ENCODE peak calls at places on chromosomes 12 and 14, in seven cellular contexts. R is brain microvascular endothelial cell, V is A673, C is bronchial epithelial cell, K is OCI-LY7, I is IMR-90, U is uterus. B is an unnamed sample.

GRCh38 chr12:70045036-70045435 is 198.2 kb upstream of the CNOT2 start:
- DNase-seq in R (peak), K (no peak), C (peak), I (peak), V (no peak), U (no peak), B (peak)

GRCh38 chr12:45415393-45415817 is 199.5 kb downstream of the ANO6 start:
- DNase-seq in V (peak), U (peak), I (peak), K (no peak), C (peak), R (peak), B (peak)

GRCh38 chr14:40115583-40115982 is 683.4 kb upstream of the FBXO33 start:
- DNase-seq in U (no peak), K (no peak), C (no peak), R (no peak), V (no peak), I (no peak), B (no peak)

GRCh38 chr12:23063206-23063605 is 438.2 kb downstream of the ETNK1 start:
- DNase-seq in I (no peak), R (no peak), V (no peak), U (no peak), C (no peak), K (no peak), B (no peak)

GRCh38 chr12:3325736-3326135 is 165.3 kb upstream of the PRMT8 start:
- DNase-seq in I (no peak), C (no peak), U (no peak), K (no peak), R (no peak), V (no peak), B (no peak)

GRCh38 chr14:85622106-85622505 is 92.2 kb downstream of the FLRT2 start:
- DNase-seq in I (no peak), R (no peak), U (no peak), C (peak), V (no peak), K (no peak), B (no peak)

GRCh38 chr14:95431199-95432145 is 85.0 kb downstream of the SYNE3 start:
- DNase-seq in C (peak), I (peak), K (peak), R (peak), V (peak), U (no peak), B (peak)

GRCh38 chr14:98899441-98899840 is 372.6 kb downstream of the BCL11B start:
- DNase-seq in R (no peak), V (no peak), I (no peak), C (no peak), U (no peak), K (no peak), B (no peak)

GRCh38 chr14:93173943-93174395 is 10.7 kb downstream of the MOAP1 start:
- DNase-seq in U (no peak), I (peak), R (peak), V (peak), K (no peak), C (peak), B (peak)

GRCh38 chr14:104283197-104284106 is 145.1 kb downstream of the KIF26A start:
- DNase-seq in I (no peak), K (no peak), V (no peak), R (no peak), U (no peak), C (no peak), B (no peak)

GRCh38 chr14:37622231-37622923 is 26.9 kb downstream of the TTC6 start:
- DNase-seq in C (no peak), I (no peak), V (no peak), U (no peak), R (peak), K (no peak), B (peak)

GRCh38 chr12:123034022-123034541 is 53.6 kb downstream of the ARL6IP4 start:
- DNase-seq in R (no peak), K (no peak), U (no peak), V (no peak), C (no peak), I (no peak), B (no peak)

GRCh38 chr12:104741072-104741471 is 217.0 kb downstream of the SLC41A2 start:
- DNase-seq in R (no peak), K (no peak), V (no peak), I (no peak), U (no peak), C (no peak), B (no peak)

GRCh38 chr12:78392918-78393317 is 471.7 kb upstream of the SYT1 start:
- DNase-seq in K (peak), R (peak), C (no peak), V (peak), I (peak), U (no peak), B (peak)

GRCh38 chr12:69471667-69472385 is 1.6 kb downstream of the FRS2 start:
- DNase-seq in I (peak), U (no peak), K (no peak), R (no peak), C (no peak), V (no peak), B (no peak)

GRCh38 chr12:90922068-90922743 is 32.8 kb downstream of the CCER1 start:
- DNase-seq in I (peak), U (no peak), C (peak), V (no peak), R (no peak), K (no peak), B (peak)

GRCh38 chr12:112979281-112979680 is 962 bp downstream of the OAS2 start:
- DNase-seq in K (peak), V (no peak), R (no peak), U (no peak), I (no peak), C (peak), B (no peak)

GRCh38 chr12:106747973-106748436 is 26.5 kb upstream of the RIC8B start:
- DNase-seq in R (no peak), V (no peak), U (no peak), K (no peak), I (no peak), C (no peak), B (no peak)

GRCh38 chr14:65824285-65824977 is 411.9 kb downstream of the FUT8 start:
- DNase-seq in C (peak), K (peak), V (peak), I (peak), R (peak), U (peak), B (peak)

GRCh38 chr12:26789731-26790644 is 43.0 kb downstream of the ITPR2 start:
- DNase-seq in V (no peak), K (no peak), U (no peak), I (peak), R (peak), C (peak), B (peak)

GRCh38 chr14:96182546-96182945 is 22.1 kb upstream of the BDKRB2 start:
- DNase-seq in R (no peak), K (no peak), C (no peak), U (no peak), I (no peak), V (no peak), B (no peak)

GRCh38 chr12:57632898-57633825 is at the start of gene B4GALNT1:
- DNase-seq in R (no peak), V (peak), K (peak), I (peak), C (peak), U (peak), B (peak)

GRCh38 chr12:106001819-106002218 is 136.9 kb downstream of the NUAK1 start:
- DNase-seq in I (no peak), K (no peak), C (peak), R (no peak), U (no peak), V (no peak), B (no peak)

GRCh38 chr14:59585891-59586554 is 9.4 kb upstream of the CCDC175 start:
- DNase-seq in I (peak), C (peak), V (peak), K (no peak), R (peak), U (no peak), B (peak)

GRCh38 chr14:96587823-96588385 is 85.7 kb downstream of the PAPOLA start:
- DNase-seq in R (no peak), K (no peak), C (no peak), U (no peak), I (no peak), V (no peak), B (no peak)

GRCh38 chr14:90354551-90355298 is 23.0 kb upstream of the NRDE2 start:
- DNase-seq in C (no peak), R (no peak), K (no peak), U (no peak), V (no peak), I (no peak), B (peak)

GRCh38 chr12:53298154-53298553 is 1.3 kb upstream of the MYG1 start:
- DNase-seq in R (peak), K (no peak), V (no peak), I (peak), U (no peak), C (peak), B (peak)

GRCh38 chr12:75721231-75721641 is 209.8 kb upstream of the KRR1 start:
- DNase-seq in K (no peak), C (no peak), U (no peak), I (peak), R (no peak), V (peak), B (no peak)

DNA sequence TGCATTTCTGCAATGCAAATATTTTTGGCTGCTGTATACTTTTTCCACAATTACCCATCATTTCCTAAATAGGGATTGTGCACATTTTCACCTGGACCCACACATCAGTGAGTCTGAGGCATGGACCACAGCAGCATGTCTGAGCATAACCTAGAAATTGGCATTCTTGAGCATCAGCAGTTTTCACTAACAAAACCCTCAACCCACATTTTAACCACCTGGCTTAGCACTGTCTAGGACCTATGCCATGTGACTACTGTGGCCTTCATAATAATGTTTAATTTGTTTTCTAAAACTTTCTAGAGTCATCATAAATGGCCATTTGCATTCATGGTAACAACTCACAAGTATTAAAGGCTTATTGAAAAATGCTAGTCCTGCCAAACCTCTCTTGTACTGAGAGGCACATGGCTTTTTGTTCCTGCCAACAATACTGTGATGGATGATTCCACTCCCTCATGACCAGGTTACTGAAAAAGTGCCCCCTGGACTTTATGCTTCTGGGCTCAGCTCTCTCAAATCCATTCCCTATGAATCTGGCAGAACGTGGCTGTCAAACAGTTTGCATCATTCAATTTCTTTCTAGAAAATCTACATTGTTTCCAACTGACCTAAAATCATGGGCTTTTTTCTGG is 240.0 kb downstream of the MDGA2 start:
- DNase-seq in V (no peak), R (no peak), I (no peak), U (no peak), C (no peak), K (no peak), B (no peak)
- TF ChIP-seq CTCF in V (no peak), R (no peak), I (no peak), U (no peak), C (no peak), K (no peak), B (no peak)

DNA sequence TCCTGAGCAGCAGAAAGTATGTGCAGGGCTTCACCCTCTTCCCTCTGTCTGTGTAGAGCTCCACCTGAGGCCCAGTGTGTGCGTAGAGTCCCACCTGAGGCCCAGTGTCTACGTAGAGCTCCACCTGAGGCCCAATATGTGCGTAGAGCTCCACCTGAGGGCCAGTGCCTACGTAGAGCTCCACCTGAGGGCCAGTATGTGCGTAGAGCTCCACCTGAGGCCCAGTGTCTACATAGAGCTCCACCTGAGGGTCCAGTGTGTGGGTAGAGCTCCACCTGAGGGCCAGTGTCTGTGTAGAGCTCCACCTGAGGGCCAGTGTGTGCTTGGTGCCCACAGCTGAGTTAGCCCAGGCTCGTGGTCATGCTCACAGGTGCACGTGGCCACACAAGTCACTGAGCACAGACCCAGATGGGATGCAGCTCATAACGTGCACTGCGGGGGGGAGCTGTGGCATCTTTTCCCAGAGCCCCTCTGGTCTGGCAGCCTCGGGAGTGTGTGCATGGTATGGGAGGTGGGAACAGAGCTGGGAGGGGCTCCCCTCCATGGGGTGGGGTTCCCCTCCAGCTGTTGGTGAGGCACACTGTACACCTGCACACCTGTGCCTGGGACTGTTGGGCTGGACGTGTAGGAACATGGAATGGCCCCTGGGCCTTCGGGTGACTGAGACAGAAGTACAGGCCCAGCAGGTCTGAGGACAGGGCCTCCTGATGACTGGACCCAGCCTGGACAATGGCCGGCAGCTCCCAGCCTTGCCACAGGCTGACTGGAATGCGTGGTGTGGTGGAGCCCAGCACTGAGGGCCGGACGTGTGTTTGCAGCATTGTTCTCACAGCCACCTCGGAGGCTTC is 20.1 kb downstream of the PACS2 start:
- DNase-seq in K (no peak), V (no peak), R (no peak), C (no peak), U (no peak), I (no peak), B (no peak)
- H3K4me3 ChIP-seq in K (no peak), V (no peak), R (no peak), C (no peak), U (no peak), I (no peak), B (no peak)

DNA sequence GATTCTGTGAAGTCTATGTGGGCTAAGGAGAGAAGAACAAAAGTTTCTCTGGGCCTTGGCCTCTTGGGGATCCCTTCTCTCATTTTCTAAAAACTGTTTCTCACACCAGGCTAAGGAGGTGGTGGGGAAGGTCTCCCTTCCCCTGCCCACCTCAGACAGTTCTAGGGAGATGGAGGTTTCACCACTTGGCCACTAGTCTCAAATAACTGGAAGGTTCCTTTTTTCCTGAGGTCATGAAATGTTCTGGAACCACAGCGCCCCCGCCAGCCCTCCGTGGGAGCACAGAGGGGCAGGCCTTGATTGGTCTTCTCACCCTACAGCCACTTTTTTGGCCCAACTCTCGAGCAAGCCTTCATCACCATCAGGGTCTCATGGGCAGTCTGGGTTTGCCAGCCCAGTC is 12.6 kb downstream of the C12orf43 start:
- DNase-seq in U (no peak), C (no peak), V (no peak), R (no peak), K (no peak), I (no peak), B (no peak)
- TF ChIP-seq CTCF in U (no peak), C (no peak), V (peak), R (peak), K (peak), I (peak), B (no peak)

DNA sequence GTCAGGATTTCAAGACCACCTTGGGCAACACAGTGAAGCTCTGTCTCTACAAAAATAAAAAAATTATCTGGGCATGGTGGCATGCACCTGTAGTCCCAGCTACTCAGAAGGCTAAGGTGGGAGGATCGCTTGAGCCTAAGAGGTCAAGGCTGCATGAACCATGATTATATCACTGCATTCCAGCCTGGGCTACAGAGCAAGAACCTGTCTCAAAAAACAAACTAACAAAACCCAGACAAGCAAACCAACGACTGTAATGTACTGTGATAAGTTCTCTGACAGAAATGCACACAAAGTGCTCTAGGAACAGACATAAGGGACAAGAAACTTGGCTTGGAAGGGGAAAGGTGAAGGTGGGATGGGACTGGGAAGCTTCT is 22.4 kb downstream of the ENTPD5 start:
- DNase-seq in K (no peak), V (no peak), I (no peak), U (no peak), R (no peak), C (no peak), B (no peak)
- H3K4me3 ChIP-seq in K (no peak), V (no peak), I (no peak), U (no peak), R (no peak), C (no peak), B (no peak)

GRCh38 chr14:55706893-55707292 is 126.9 kb downstream of the KTN1 start:
- DNase-seq in C (peak), I (peak), R (no peak), U (no peak), K (no peak), V (no peak), B (peak)

GRCh38 chr14:55706341-55706684 is 126.3 kb downstream of the KTN1 start:
- DNase-seq in R (no peak), K (no peak), I (no peak), U (no peak), C (no peak), V (no peak), B (no peak)

GRCh38 chr14:55704654-55705053 is 124.6 kb downstream of the KTN1 start:
- DNase-seq in C (no peak), U (no peak), V (no peak), R (no peak), K (no peak), I (no peak), B (no peak)

GRCh38 chr14:55705651-55706340 is 125.8 kb downstream of the KTN1 start:
- DNase-seq in K (no peak), V (no peak), C (peak), R (no peak), I (no peak), U (no peak), B (no peak)

GRCh38 chr14:55707365-55707804 is 127.4 kb downstream of the KTN1 start:
- DNase-seq in C (peak), V (peak), U (no peak), K (peak), I (peak), R (peak), B (peak)
- TF ChIP-seq CTCF in C (peak), V (peak), U (peak), K (peak), I (peak), R (peak), B (peak)

GRCh38 chr14:68931474-68932051 is 47.5 kb downstream of the ACTN1 start:
- DNase-seq in C (no peak), U (no peak), R (no peak), K (no peak), I (no peak), V (no peak), B (no peak)

GRCh38 chr14:68927956-68928675 is 51.0 kb downstream of the ACTN1 start:
- DNase-seq in C (no peak), R (no peak), U (no peak), I (no peak), K (no peak), V (no peak), B (no peak)

GRCh38 chr14:68928770-68929550 is 50.1 kb downstream of the ACTN1 start:
- DNase-seq in K (no peak), I (no peak), V (no peak), U (no peak), C (no peak), R (no peak), B (no peak)

GRCh38 chr14:68931063-68931462 is 48.0 kb downstream of the ACTN1 start:
- DNase-seq in I (no peak), U (no peak), K (no peak), R (no peak), C (no peak), V (no peak), B (no peak)

GRCh38 chr14:68929623-68930307 is 49.3 kb downstream of the ACTN1 start:
- DNase-seq in K (no peak), I (no peak), V (no peak), C (no peak), U (no peak), R (no peak), B (no peak)
- H3K4me3 ChIP-seq in K (no peak), I (no peak), V (no peak), C (no peak), U (no peak), R (no peak), B (no peak)